ENCODE peak calls at places on chromosomes 16 and 17, in seven cellular contexts. One of them, this sample, is unnamed.
A peak's percentile ranks its signal among the peaks of the same experiment; 100 is the strongest.

GRCh38 chr17:41060052-41060604 is at the start of gene KRTAP2-3:
- DNase-seq in RCC 7860: peak; percentile 97
- DNase-seq in cardiac fibroblast: peak; percentile 91
- DNase-seq in effector memory CD8-positive, alpha-beta T cell: no peak
- DNase-seq in stimulated activated CD8-positive, alpha-beta memory T cell treated with anti-CD3 and anti-CD28 coated beads, Interleukin-15, amount 100 ng/mL, for 4 hours: no peak
- DNase-seq in EL: peak; percentile 98
- DNase-seq in ovary: no peak
- DNase-seq in this sample: no peak

GRCh38 chr17:41664587-41665565 is 23.8 kb upstream of the EIF1 start:
- DNase-seq in ovary: no peak
- DNase-seq in cardiac fibroblast: no peak
- DNase-seq in stimulated activated CD8-positive, alpha-beta memory T cell treated with anti-CD3 and anti-CD28 coated beads, Interleukin-15, amount 100 ng/mL, for 4 hours: no peak
- DNase-seq in RCC 7860: no peak
- DNase-seq in effector memory CD8-positive, alpha-beta T cell: no peak
- DNase-seq in EL: no peak
- DNase-seq in this sample: no peak

GRCh38 chr16:25679468-25680010 is 12.2 kb upstream of the HS3ST4 start:
- DNase-seq in stimulated activated CD8-positive, alpha-beta memory T cell treated with anti-CD3 and anti-CD28 coated beads, Interleukin-15, amount 100 ng/mL, for 4 hours: no peak
- DNase-seq in effector memory CD8-positive, alpha-beta T cell: no peak
- DNase-seq in RCC 7860: no peak
- DNase-seq in cardiac fibroblast: no peak
- DNase-seq in EL: no peak
- DNase-seq in ovary: no peak
- DNase-seq in this sample: no peak

GRCh38 chr17:46010597-46011186 is 11.6 kb downstream of the STH start:
- DNase-seq in cardiac fibroblast: no peak
- DNase-seq in effector memory CD8-positive, alpha-beta T cell: no peak
- DNase-seq in stimulated activated CD8-positive, alpha-beta memory T cell treated with anti-CD3 and anti-CD28 coated beads, Interleukin-15, amount 100 ng/mL, for 4 hours: no peak
- DNase-seq in EL: no peak
- DNase-seq in RCC 7860: no peak
- DNase-seq in ovary: no peak
- DNase-seq in this sample: no peak

GRCh38 chr16:66979011-66979717 is 9.2 kb upstream of the CES4A start:
- DNase-seq in effector memory CD8-positive, alpha-beta T cell: no peak
- DNase-seq in cardiac fibroblast: no peak
- DNase-seq in RCC 7860: no peak
- DNase-seq in stimulated activated CD8-positive, alpha-beta memory T cell treated with anti-CD3 and anti-CD28 coated beads, Interleukin-15, amount 100 ng/mL, for 4 hours: no peak
- DNase-seq in ovary: no peak
- DNase-seq in EL: no peak
- DNase-seq in this sample: no peak

GRCh38 chr17:63973930-63974593 is 1.3 kb upstream of the SCN4A start:
- DNase-seq in ovary: no peak
- DNase-seq in RCC 7860: peak; percentile 51
- DNase-seq in stimulated activated CD8-positive, alpha-beta memory T cell treated with anti-CD3 and anti-CD28 coated beads, Interleukin-15, amount 100 ng/mL, for 4 hours: no peak
- DNase-seq in cardiac fibroblast: no peak
- DNase-seq in EL: peak; percentile 30
- DNase-seq in effector memory CD8-positive, alpha-beta T cell: no peak
- DNase-seq in this sample: no peak

GRCh38 chr16:69188716-69189115 is 1.8 kb downstream of the SNTB2 start:
- DNase-seq in stimulated activated CD8-positive, alpha-beta memory T cell treated with anti-CD3 and anti-CD28 coated beads, Interleukin-15, amount 100 ng/mL, for 4 hours: no peak
- DNase-seq in effector memory CD8-positive, alpha-beta T cell: no peak
- DNase-seq in cardiac fibroblast: peak; percentile 33
- DNase-seq in RCC 7860: no peak
- DNase-seq in EL: peak; percentile 56
- DNase-seq in ovary: no peak
- DNase-seq in this sample: no peak

GRCh38 chr17:8324913-8325312 is 14.7 kb upstream of the ODF4 start:
- DNase-seq in effector memory CD8-positive, alpha-beta T cell: no peak
- DNase-seq in RCC 7860: no peak
- DNase-seq in ovary: no peak
- DNase-seq in stimulated activated CD8-positive, alpha-beta memory T cell treated with anti-CD3 and anti-CD28 coated beads, Interleukin-15, amount 100 ng/mL, for 4 hours: no peak
- DNase-seq in cardiac fibroblast: no peak
- DNase-seq in EL: no peak
- DNase-seq in this sample: no peak

GRCh38 chr16:1839554-1839953 is 12.5 kb downstream of the FAHD1 start:
- DNase-seq in cardiac fibroblast: peak; percentile 35
- DNase-seq in stimulated activated CD8-positive, alpha-beta memory T cell treated with anti-CD3 and anti-CD28 coated beads, Interleukin-15, amount 100 ng/mL, for 4 hours: no peak
- DNase-seq in effector memory CD8-positive, alpha-beta T cell: no peak
- DNase-seq in ovary: no peak
- DNase-seq in EL: peak; percentile 72
- DNase-seq in RCC 7860: no peak
- DNase-seq in this sample: no peak

GRCh38 chr16:69166221-69166833 is 20.6 kb upstream of the SNTB2 start:
- DNase-seq in stimulated activated CD8-positive, alpha-beta memory T cell treated with anti-CD3 and anti-CD28 coated beads, Interleukin-15, amount 100 ng/mL, for 4 hours: peak; percentile 50
- DNase-seq in effector memory CD8-positive, alpha-beta T cell: no peak
- DNase-seq in RCC 7860: no peak
- DNase-seq in ovary: no peak
- DNase-seq in EL: peak; percentile 69
- DNase-seq in cardiac fibroblast: peak; percentile 51
- DNase-seq in this sample: no peak

GRCh38 chr16:48592839-48593429 is 17.0 kb downstream of the N4BP1 start:
- DNase-seq in effector memory CD8-positive, alpha-beta T cell: no peak
- DNase-seq in EL: no peak
- DNase-seq in RCC 7860: no peak
- DNase-seq in cardiac fibroblast: peak; percentile 26
- DNase-seq in ovary: no peak
- DNase-seq in stimulated activated CD8-positive, alpha-beta memory T cell treated with anti-CD3 and anti-CD28 coated beads, Interleukin-15, amount 100 ng/mL, for 4 hours: no peak
- DNase-seq in this sample: no peak

GRCh38 chr17:50686494-50687199 is 21.1 kb downstream of the ANKRD40 start:
- DNase-seq in cardiac fibroblast: peak; percentile 48
- DNase-seq in effector memory CD8-positive, alpha-beta T cell: no peak
- DNase-seq in RCC 7860: peak; percentile 84
- DNase-seq in EL: peak; percentile 86
- DNase-seq in stimulated activated CD8-positive, alpha-beta memory T cell treated with anti-CD3 and anti-CD28 coated beads, Interleukin-15, amount 100 ng/mL, for 4 hours: no peak
- DNase-seq in ovary: peak; percentile 92
- DNase-seq in this sample: no peak

GRCh38 chr17:5123343-5124124 is 7.7 kb downstream of the USP6 start:
- DNase-seq in effector memory CD8-positive, alpha-beta T cell: no peak
- DNase-seq in stimulated activated CD8-positive, alpha-beta memory T cell treated with anti-CD3 and anti-CD28 coated beads, Interleukin-15, amount 100 ng/mL, for 4 hours: no peak
- DNase-seq in EL: no peak
- DNase-seq in ovary: no peak
- DNase-seq in RCC 7860: no peak
- DNase-seq in cardiac fibroblast: no peak
- DNase-seq in this sample: no peak

GRCh38 chr17:30975042-30975820 is 4.4 kb downstream of the RNF135 start:
- DNase-seq in EL: no peak
- DNase-seq in stimulated activated CD8-positive, alpha-beta memory T cell treated with anti-CD3 and anti-CD28 coated beads, Interleukin-15, amount 100 ng/mL, for 4 hours: no peak
- DNase-seq in RCC 7860: no peak
- DNase-seq in effector memory CD8-positive, alpha-beta T cell: peak; percentile 13
- DNase-seq in cardiac fibroblast: no peak
- DNase-seq in ovary: no peak
- DNase-seq in this sample: no peak

GRCh38 chr17:30380643-30381419 is 2.1 kb downstream of the CPD start:
- DNase-seq in ovary: no peak
- DNase-seq in stimulated activated CD8-positive, alpha-beta memory T cell treated with anti-CD3 and anti-CD28 coated beads, Interleukin-15, amount 100 ng/mL, for 4 hours: no peak
- DNase-seq in RCC 7860: no peak
- DNase-seq in effector memory CD8-positive, alpha-beta T cell: no peak
- DNase-seq in cardiac fibroblast: no peak
- DNase-seq in EL: no peak
- DNase-seq in this sample: no peak

GRCh38 chr16:28623172-28623711 is 13.4 kb upstream of the SULT1A1 start:
- DNase-seq in stimulated activated CD8-positive, alpha-beta memory T cell treated with anti-CD3 and anti-CD28 coated beads, Interleukin-15, amount 100 ng/mL, for 4 hours: peak; percentile 37
- DNase-seq in ovary: no peak
- DNase-seq in RCC 7860: no peak
- DNase-seq in effector memory CD8-positive, alpha-beta T cell: peak; percentile 45
- DNase-seq in cardiac fibroblast: no peak
- DNase-seq in EL: no peak
- DNase-seq in this sample: peak; percentile 37

GRCh38 chr17:7914771-7915610 is 1.1 kb downstream of the RNF227 start:
- DNase-seq in RCC 7860: peak; percentile 8
- DNase-seq in ovary: no peak
- DNase-seq in cardiac fibroblast: peak; percentile 69
- DNase-seq in EL: no peak
- DNase-seq in stimulated activated CD8-positive, alpha-beta memory T cell treated with anti-CD3 and anti-CD28 coated beads, Interleukin-15, amount 100 ng/mL, for 4 hours: no peak
- DNase-seq in effector memory CD8-positive, alpha-beta T cell: no peak
- DNase-seq in this sample: no peak

GRCh38 chr16:21667575-21667974 is 3.8 kb downstream of the OTOA start:
- DNase-seq in stimulated activated CD8-positive, alpha-beta memory T cell treated with anti-CD3 and anti-CD28 coated beads, Interleukin-15, amount 100 ng/mL, for 4 hours: no peak
- DNase-seq in EL: no peak
- DNase-seq in effector memory CD8-positive, alpha-beta T cell: no peak
- DNase-seq in ovary: no peak
- DNase-seq in cardiac fibroblast: no peak
- DNase-seq in RCC 7860: no peak
- DNase-seq in this sample: no peak

GRCh38 chr17:30547778-30548177 is 70.6 kb downstream of the GOSR1 start:
- DNase-seq in effector memory CD8-positive, alpha-beta T cell: no peak
- DNase-seq in stimulated activated CD8-positive, alpha-beta memory T cell treated with anti-CD3 and anti-CD28 coated beads, Interleukin-15, amount 100 ng/mL, for 4 hours: no peak
- DNase-seq in EL: no peak
- DNase-seq in ovary: no peak
- DNase-seq in cardiac fibroblast: no peak
- DNase-seq in RCC 7860: no peak
- DNase-seq in this sample: no peak

GRCh38 chr17:65750678-65751077 is 189.2 kb upstream of the AXIN2 start:
- DNase-seq in ovary: peak; percentile 86
- DNase-seq in stimulated activated CD8-positive, alpha-beta memory T cell treated with anti-CD3 and anti-CD28 coated beads, Interleukin-15, amount 100 ng/mL, for 4 hours: no peak
- DNase-seq in cardiac fibroblast: peak; percentile 93
- DNase-seq in effector memory CD8-positive, alpha-beta T cell: peak; percentile 27
- DNase-seq in RCC 7860: peak; percentile 92
- DNase-seq in EL: peak; percentile 96
- DNase-seq in this sample: peak; percentile 17

GRCh38 chr16:86465434-86465833 is 44.9 kb upstream of the FOXF1 start:
- DNase-seq in RCC 7860: no peak
- DNase-seq in cardiac fibroblast: no peak
- DNase-seq in ovary: no peak
- DNase-seq in EL: no peak
- DNase-seq in stimulated activated CD8-positive, alpha-beta memory T cell treated with anti-CD3 and anti-CD28 coated beads, Interleukin-15, amount 100 ng/mL, for 4 hours: no peak
- DNase-seq in effector memory CD8-positive, alpha-beta T cell: no peak
- DNase-seq in this sample: no peak

GRCh38 chr17:50003916-50004315 is 8.9 kb upstream of the DLX3 start:
- DNase-seq in stimulated activated CD8-positive, alpha-beta memory T cell treated with anti-CD3 and anti-CD28 coated beads, Interleukin-15, amount 100 ng/mL, for 4 hours: no peak
- DNase-seq in RCC 7860: no peak
- DNase-seq in cardiac fibroblast: no peak
- DNase-seq in EL: no peak
- DNase-seq in ovary: no peak
- DNase-seq in effector memory CD8-positive, alpha-beta T cell: no peak
- DNase-seq in this sample: no peak